ENCODE peak calls at places on chromosomes 7 and 10, in five cellular contexts. One of them, this sample, is unnamed.

GRCh38 chr7:47757946-47758371 is 176.0 kb upstream of the TNS3 start:
- DNase-seq in EL: peak
- DNase-seq in nephron progenitor cell: no peak
- DNase-seq in stimulated activated naive CD8-positive, alpha-beta T cell treated with anti-CD3 and anti-CD28 coated beads, Interleukin-15, Interleukin-2, amounts not matched to agents 100 U/mL and 50 U/mL, for 24 hours: no peak
- DNase-seq in stimulated activated CD8-positive, alpha-beta memory T cell treated with anti-CD3 and anti-CD28 coated beads, Interleukin-4, amount 100 ng/mL, for 24 hours: no peak
- DNase-seq in this sample: peak

GRCh38 chr10:129761981-129762956 is 201.8 kb downstream of the EBF3 start:
- DNase-seq in stimulated activated CD8-positive, alpha-beta memory T cell treated with anti-CD3 and anti-CD28 coated beads, Interleukin-4, amount 100 ng/mL, for 24 hours: no peak
- DNase-seq in stimulated activated naive CD8-positive, alpha-beta T cell treated with anti-CD3 and anti-CD28 coated beads, Interleukin-15, Interleukin-2, amounts not matched to agents 100 U/mL and 50 U/mL, for 24 hours: no peak
- DNase-seq in EL: no peak
- DNase-seq in nephron progenitor cell: no peak
- DNase-seq in this sample: no peak

GRCh38 chr10:21508987-21509334 is 16.5 kb downstream of the SKIDA1 start:
- DNase-seq in stimulated activated naive CD8-positive, alpha-beta T cell treated with anti-CD3 and anti-CD28 coated beads, Interleukin-15, Interleukin-2, amounts not matched to agents 100 U/mL and 50 U/mL, for 24 hours: no peak
- DNase-seq in EL: no peak
- DNase-seq in nephron progenitor cell: no peak
- DNase-seq in stimulated activated CD8-positive, alpha-beta memory T cell treated with anti-CD3 and anti-CD28 coated beads, Interleukin-4, amount 100 ng/mL, for 24 hours: no peak
- DNase-seq in this sample: no peak

GRCh38 chr7:4774804-4775280 is 581 bp upstream of the AP5Z1 start:
- DNase-seq in nephron progenitor cell: no peak
- DNase-seq in stimulated activated CD8-positive, alpha-beta memory T cell treated with anti-CD3 and anti-CD28 coated beads, Interleukin-4, amount 100 ng/mL, for 24 hours: no peak
- DNase-seq in stimulated activated naive CD8-positive, alpha-beta T cell treated with anti-CD3 and anti-CD28 coated beads, Interleukin-15, Interleukin-2, amounts not matched to agents 100 U/mL and 50 U/mL, for 24 hours: peak
- DNase-seq in EL: peak
- DNase-seq in this sample: peak

GRCh38 chr7:91913612-91914011 is 27.1 kb upstream of the AKAP9 start:
- DNase-seq in EL: peak
- DNase-seq in nephron progenitor cell: no peak
- DNase-seq in stimulated activated naive CD8-positive, alpha-beta T cell treated with anti-CD3 and anti-CD28 coated beads, Interleukin-15, Interleukin-2, amounts not matched to agents 100 U/mL and 50 U/mL, for 24 hours: no peak
- DNase-seq in stimulated activated CD8-positive, alpha-beta memory T cell treated with anti-CD3 and anti-CD28 coated beads, Interleukin-4, amount 100 ng/mL, for 24 hours: no peak
- DNase-seq in this sample: no peak

GRCh38 chr7:92244803-92245486 is 769 bp downstream of the KRIT1 start:
- DNase-seq in stimulated activated CD8-positive, alpha-beta memory T cell treated with anti-CD3 and anti-CD28 coated beads, Interleukin-4, amount 100 ng/mL, for 24 hours: no peak
- DNase-seq in stimulated activated naive CD8-positive, alpha-beta T cell treated with anti-CD3 and anti-CD28 coated beads, Interleukin-15, Interleukin-2, amounts not matched to agents 100 U/mL and 50 U/mL, for 24 hours: no peak
- DNase-seq in nephron progenitor cell: no peak
- DNase-seq in EL: peak
- DNase-seq in this sample: no peak

GRCh38 chr7:156028521-156028920 is 216.3 kb upstream of the SHH start:
- DNase-seq in stimulated activated naive CD8-positive, alpha-beta T cell treated with anti-CD3 and anti-CD28 coated beads, Interleukin-15, Interleukin-2, amounts not matched to agents 100 U/mL and 50 U/mL, for 24 hours: no peak
- DNase-seq in EL: no peak
- DNase-seq in nephron progenitor cell: no peak
- DNase-seq in stimulated activated CD8-positive, alpha-beta memory T cell treated with anti-CD3 and anti-CD28 coated beads, Interleukin-4, amount 100 ng/mL, for 24 hours: no peak
- DNase-seq in this sample: no peak

GRCh38 chr10:48275743-48276142 is 1.2 kb upstream of the FRMPD2 start:
- DNase-seq in stimulated activated naive CD8-positive, alpha-beta T cell treated with anti-CD3 and anti-CD28 coated beads, Interleukin-15, Interleukin-2, amounts not matched to agents 100 U/mL and 50 U/mL, for 24 hours: no peak
- DNase-seq in EL: no peak
- DNase-seq in nephron progenitor cell: no peak
- DNase-seq in stimulated activated CD8-positive, alpha-beta memory T cell treated with anti-CD3 and anti-CD28 coated beads, Interleukin-4, amount 100 ng/mL, for 24 hours: no peak
- DNase-seq in this sample: no peak

GRCh38 chr7:155317114-155317434 is 19.4 kb downstream of the INSIG1 start:
- DNase-seq in stimulated activated CD8-positive, alpha-beta memory T cell treated with anti-CD3 and anti-CD28 coated beads, Interleukin-4, amount 100 ng/mL, for 24 hours: no peak
- DNase-seq in EL: no peak
- DNase-seq in stimulated activated naive CD8-positive, alpha-beta T cell treated with anti-CD3 and anti-CD28 coated beads, Interleukin-15, Interleukin-2, amounts not matched to agents 100 U/mL and 50 U/mL, for 24 hours: no peak
- DNase-seq in nephron progenitor cell: no peak
- DNase-seq in this sample: no peak

GRCh38 chr10:99945286-99945685 is 64.5 kb downstream of the DNMBP start:
- DNase-seq in nephron progenitor cell: no peak
- DNase-seq in EL: peak
- DNase-seq in stimulated activated CD8-positive, alpha-beta memory T cell treated with anti-CD3 and anti-CD28 coated beads, Interleukin-4, amount 100 ng/mL, for 24 hours: no peak
- DNase-seq in stimulated activated naive CD8-positive, alpha-beta T cell treated with anti-CD3 and anti-CD28 coated beads, Interleukin-15, Interleukin-2, amounts not matched to agents 100 U/mL and 50 U/mL, for 24 hours: no peak
- DNase-seq in this sample: peak

GRCh38 chr10:79379512-79380124 is 32.3 kb downstream of the PPIF start:
- DNase-seq in stimulated activated CD8-positive, alpha-beta memory T cell treated with anti-CD3 and anti-CD28 coated beads, Interleukin-4, amount 100 ng/mL, for 24 hours: no peak
- DNase-seq in stimulated activated naive CD8-positive, alpha-beta T cell treated with anti-CD3 and anti-CD28 coated beads, Interleukin-15, Interleukin-2, amounts not matched to agents 100 U/mL and 50 U/mL, for 24 hours: no peak
- DNase-seq in EL: no peak
- DNase-seq in nephron progenitor cell: no peak
- DNase-seq in this sample: peak

GRCh38 chr7:537911-538634 is 18.4 kb upstream of the PDGFA start:
- DNase-seq in stimulated activated CD8-positive, alpha-beta memory T cell treated with anti-CD3 and anti-CD28 coated beads, Interleukin-4, amount 100 ng/mL, for 24 hours: no peak
- DNase-seq in stimulated activated naive CD8-positive, alpha-beta T cell treated with anti-CD3 and anti-CD28 coated beads, Interleukin-15, Interleukin-2, amounts not matched to agents 100 U/mL and 50 U/mL, for 24 hours: no peak
- DNase-seq in nephron progenitor cell: peak
- DNase-seq in EL: peak
- DNase-seq in this sample: no peak

GRCh38 chr10:114577133-114577532 is 80.9 kb downstream of the ABLIM1 start:
- DNase-seq in EL: peak
- DNase-seq in stimulated activated naive CD8-positive, alpha-beta T cell treated with anti-CD3 and anti-CD28 coated beads, Interleukin-15, Interleukin-2, amounts not matched to agents 100 U/mL and 50 U/mL, for 24 hours: no peak
- DNase-seq in nephron progenitor cell: no peak
- DNase-seq in stimulated activated CD8-positive, alpha-beta memory T cell treated with anti-CD3 and anti-CD28 coated beads, Interleukin-4, amount 100 ng/mL, for 24 hours: no peak
- DNase-seq in this sample: peak

GRCh38 chr10:99536400-99537254 is 3.9 kb downstream of the NKX2-3 start:
- DNase-seq in EL: peak
- DNase-seq in stimulated activated naive CD8-positive, alpha-beta T cell treated with anti-CD3 and anti-CD28 coated beads, Interleukin-15, Interleukin-2, amounts not matched to agents 100 U/mL and 50 U/mL, for 24 hours: peak
- DNase-seq in stimulated activated CD8-positive, alpha-beta memory T cell treated with anti-CD3 and anti-CD28 coated beads, Interleukin-4, amount 100 ng/mL, for 24 hours: no peak
- DNase-seq in nephron progenitor cell: no peak
- DNase-seq in this sample: no peak

GRCh38 chr10:114767589-114768393 is 53.8 kb upstream of the FHIP2A start:
- DNase-seq in stimulated activated CD8-positive, alpha-beta memory T cell treated with anti-CD3 and anti-CD28 coated beads, Interleukin-4, amount 100 ng/mL, for 24 hours: no peak
- DNase-seq in nephron progenitor cell: peak
- DNase-seq in EL: peak
- DNase-seq in stimulated activated naive CD8-positive, alpha-beta T cell treated with anti-CD3 and anti-CD28 coated beads, Interleukin-15, Interleukin-2, amounts not matched to agents 100 U/mL and 50 U/mL, for 24 hours: peak
- DNase-seq in this sample: peak

GRCh38 chr7:151681726-151682125 is 162.0 kb upstream of the RHEB start:
- DNase-seq in stimulated activated CD8-positive, alpha-beta memory T cell treated with anti-CD3 and anti-CD28 coated beads, Interleukin-4, amount 100 ng/mL, for 24 hours: no peak
- DNase-seq in stimulated activated naive CD8-positive, alpha-beta T cell treated with anti-CD3 and anti-CD28 coated beads, Interleukin-15, Interleukin-2, amounts not matched to agents 100 U/mL and 50 U/mL, for 24 hours: no peak
- DNase-seq in nephron progenitor cell: no peak
- DNase-seq in EL: no peak
- DNase-seq in this sample: no peak

GRCh38 chr10:132660385-132660784 is 122.8 kb downstream of the INPP5A start:
- DNase-seq in stimulated activated CD8-positive, alpha-beta memory T cell treated with anti-CD3 and anti-CD28 coated beads, Interleukin-4, amount 100 ng/mL, for 24 hours: no peak
- DNase-seq in nephron progenitor cell: no peak
- DNase-seq in EL: no peak
- DNase-seq in stimulated activated naive CD8-positive, alpha-beta T cell treated with anti-CD3 and anti-CD28 coated beads, Interleukin-15, Interleukin-2, amounts not matched to agents 100 U/mL and 50 U/mL, for 24 hours: no peak
- DNase-seq in this sample: no peak

GRCh38 chr7:47664650-47665049 is 82.7 kb upstream of the TNS3 start:
- DNase-seq in stimulated activated CD8-positive, alpha-beta memory T cell treated with anti-CD3 and anti-CD28 coated beads, Interleukin-4, amount 100 ng/mL, for 24 hours: no peak
- DNase-seq in nephron progenitor cell: no peak
- DNase-seq in EL: no peak
- DNase-seq in stimulated activated naive CD8-positive, alpha-beta T cell treated with anti-CD3 and anti-CD28 coated beads, Interleukin-15, Interleukin-2, amounts not matched to agents 100 U/mL and 50 U/mL, for 24 hours: no peak
- DNase-seq in this sample: no peak

GRCh38 chr10:51763746-51764145 is 64.4 kb upstream of the CSTF2T start:
- DNase-seq in stimulated activated CD8-positive, alpha-beta memory T cell treated with anti-CD3 and anti-CD28 coated beads, Interleukin-4, amount 100 ng/mL, for 24 hours: no peak
- DNase-seq in nephron progenitor cell: no peak
- DNase-seq in EL: no peak
- DNase-seq in stimulated activated naive CD8-positive, alpha-beta T cell treated with anti-CD3 and anti-CD28 coated beads, Interleukin-15, Interleukin-2, amounts not matched to agents 100 U/mL and 50 U/mL, for 24 hours: no peak
- DNase-seq in this sample: no peak

This sample was measured in ovary.